ENCODE peak calls at places on chromosomes 2 and 18, in five cellular contexts. Y is fibroblast of gingiva; I is NCI-H1048; H is stimulated activated CD8-positive, alpha-beta memory T cell treated with anti-CD3 and anti-CD28 coated beads, Interleukin-7, amount 100 ng/mL, for 4 hours; A is WERI-Rb-1. O is an unnamed sample.

GRCh38 chr2:171247741-171248140 is 87.0 kb upstream of the TLK1 start:
- DNase-seq in Y (no peak), H (no peak), I (no peak), A (no peak), O (no peak)

GRCh38 chr2:108927936-108928659 is 60.9 kb downstream of the EDAR start:
- DNase-seq in I (no peak), A (peak), Y (peak), H (no peak), O (peak)

GRCh38 chr18:46158498-46158897 is 54.3 kb downstream of the HAUS1 start:
- DNase-seq in A (no peak), I (no peak), Y (peak), H (no peak), O (peak)

GRCh38 chr2:228827056-228827455 is 444.0 kb downstream of the PID1 start:
- DNase-seq in I (no peak), H (no peak), A (no peak), Y (peak), O (peak)

GRCh38 chr18:62452280-62452824 is 70.5 kb upstream of the ZCCHC2 start:
- DNase-seq in H (no peak), Y (peak), I (no peak), A (no peak), O (peak)

GRCh38 chr2:130327703-130328527 is 14.8 kb upstream of the IMP4 start:
- DNase-seq in A (no peak), H (no peak), I (no peak), Y (no peak), O (peak)

GRCh38 chr18:24270358-24270936 is 127.2 kb downstream of the OSBPL1A start:
- DNase-seq in Y (no peak), I (no peak), H (no peak), A (no peak), O (no peak)

GRCh38 chr18:35024965-35025364 is 16.2 kb upstream of the MAPRE2 start:
- DNase-seq in H (no peak), I (no peak), Y (peak), A (no peak), O (peak)

GRCh38 chr2:231670892-231671616 is 37.3 kb upstream of the PTMA start:
- DNase-seq in I (no peak), A (peak), Y (no peak), H (no peak), O (no peak)

GRCh38 chr2:25991965-25992364 is 9.7 kb upstream of the KIF3C start:
- DNase-seq in H (no peak), A (no peak), Y (no peak), I (no peak), O (no peak)

GRCh38 chr2:151178187-151178586 is 83.5 kb downstream of the RBM43 start:
- DNase-seq in I (no peak), H (no peak), Y (no peak), A (no peak), O (no peak)

GRCh38 chr2:18837233-18837632 is 247.9 kb upstream of the NT5C1B start:
- DNase-seq in A (no peak), Y (no peak), I (no peak), H (no peak), O (no peak)

GRCh38 chr2:119011162-119011909 is 69.3 kb downstream of the MARCO start:
- DNase-seq in I (no peak), H (no peak), A (peak), Y (no peak), O (peak)

GRCh38 chr2:11398710-11399109 is 54.3 kb upstream of the ROCK2 start:
- DNase-seq in I (no peak), H (no peak), A (no peak), Y (no peak), O (no peak)

GRCh38 chr2:192151848-192152247 is 42.9 kb downstream of the TMEFF2 start:
- DNase-seq in Y (no peak), A (no peak), I (no peak), H (no peak), O (peak)

GRCh38 chr18:616380-616995 is 19.7 kb downstream of the CLUL1 start:
- DNase-seq in H (no peak), Y (peak), I (peak), A (no peak), O (peak)

GRCh38 chr2:233764264-233764663 is 4.2 kb downstream of the UGT1A1 start:
- DNase-seq in H (no peak), Y (no peak), I (no peak), A (no peak), O (peak)

GRCh38 chr2:7057865-7058400 is 140.7 kb downstream of the RNF144A start:
- DNase-seq in H (no peak), A (no peak), I (no peak), Y (no peak), O (no peak)

GRCh38 chr2:179536185-179536584 is 271.6 kb upstream of the SESTD1 start:
- DNase-seq in Y (no peak), H (no peak), I (no peak), A (no peak), O (peak)

GRCh38 chr2:159317392-159318088 is 31.0 kb upstream of the WDSUB1 start:
- DNase-seq in H (no peak), A (no peak), I (no peak), Y (no peak), O (no peak)

O was measured in AG10803.